ENCODE peak calls at places on chromosome 1, in eight cellular contexts. S, E, C, B, F, U, L and T are unnamed samples.

GRCh38 chr1:64663654-64664053 is 81.2 kb upstream of the RAVER2 start:
- DNase-seq in S (no peak), E (no peak), C (no peak), B (no peak), F (no peak), U (no peak), L (peak; percentile 5), T (peak; percentile 33)

GRCh38 chr1:151401860-151402259 is 2.5 kb downstream of the PSMB4 start:
- DNase-seq in S (no peak), E (no peak), C (no peak), B (no peak), F (no peak), U (no peak), L (no peak), T (no peak)

GRCh38 chr1:245209658-245210415 is 55.1 kb downstream of the KIF26B start:
- DNase-seq in S (no peak), E (no peak), C (no peak), B (no peak), F (no peak), U (no peak), L (no peak), T (peak; percentile 96)

GRCh38 chr1:216923601-216924000 is 200.4 kb upstream of the ESRRG start:
- DNase-seq in S (no peak), E (no peak), C (no peak), B (no peak), F (no peak), U (no peak), L (no peak), T (no peak)

GRCh38 chr1:84069236-84069845 is 70.4 kb upstream of the TTLL7 start:
- DNase-seq in S (no peak), E (no peak), C (no peak), B (no peak), F (no peak), U (no peak), L (no peak), T (peak; percentile 40)

GRCh38 chr1:244674446-244674845 is 21.5 kb downstream of the DESI2 start:
- DNase-seq in S (no peak), E (no peak), C (no peak), B (no peak), F (no peak), U (no peak), L (no peak), T (no peak)

GRCh38 chr1:204255966-204256365 is 42.2 kb upstream of the GOLT1A start:
- DNase-seq in S (no peak), E (no peak), C (no peak), B (no peak), F (peak; percentile 29), U (no peak), L (no peak), T (no peak)

GRCh38 chr1:176068256-176068655 is 138.8 kb downstream of the COP1 start:
- DNase-seq in S (no peak), E (no peak), C (no peak), B (no peak), F (no peak), U (no peak), L (no peak), T (no peak)

GRCh38 chr1:81670997-81671396 is 129.7 kb upstream of the ADGRL2 start:
- DNase-seq in S (no peak), E (no peak), C (no peak), B (no peak), F (no peak), U (no peak), L (no peak), T (no peak)

GRCh38 chr1:1880617-1881312 is 10.1 kb downstream of the GNB1 start:
- DNase-seq in S (no peak), E (no peak), C (no peak), B (no peak), F (no peak), U (no peak), L (no peak), T (no peak)

GRCh38 chr1:28441674-28442073 is 64.2 kb upstream of the RCC1 start:
- DNase-seq in S (no peak), E (no peak), C (no peak), B (no peak), F (no peak), U (no peak), L (no peak), T (no peak)

GRCh38 chr1:28439320-28439719 is 66.5 kb upstream of the RCC1 start:
- DNase-seq in S (no peak), E (no peak), C (no peak), B (no peak), F (no peak), U (no peak), L (no peak), T (no peak)

GRCh38 chr1:28436211-28436769 is 66.8 kb downstream of the PHACTR4 start:
- DNase-seq in S (no peak), E (no peak), C (no peak), B (no peak), F (no peak), U (no peak), L (no peak), T (no peak)

GRCh38 chr1:28437260-28437923 is 67.9 kb downstream of the PHACTR4 start:
- DNase-seq in S (no peak), E (no peak), C (peak; percentile 41), B (no peak), F (peak; percentile 72), U (no peak), L (peak; percentile 88), T (peak; percentile 77)

DNA sequence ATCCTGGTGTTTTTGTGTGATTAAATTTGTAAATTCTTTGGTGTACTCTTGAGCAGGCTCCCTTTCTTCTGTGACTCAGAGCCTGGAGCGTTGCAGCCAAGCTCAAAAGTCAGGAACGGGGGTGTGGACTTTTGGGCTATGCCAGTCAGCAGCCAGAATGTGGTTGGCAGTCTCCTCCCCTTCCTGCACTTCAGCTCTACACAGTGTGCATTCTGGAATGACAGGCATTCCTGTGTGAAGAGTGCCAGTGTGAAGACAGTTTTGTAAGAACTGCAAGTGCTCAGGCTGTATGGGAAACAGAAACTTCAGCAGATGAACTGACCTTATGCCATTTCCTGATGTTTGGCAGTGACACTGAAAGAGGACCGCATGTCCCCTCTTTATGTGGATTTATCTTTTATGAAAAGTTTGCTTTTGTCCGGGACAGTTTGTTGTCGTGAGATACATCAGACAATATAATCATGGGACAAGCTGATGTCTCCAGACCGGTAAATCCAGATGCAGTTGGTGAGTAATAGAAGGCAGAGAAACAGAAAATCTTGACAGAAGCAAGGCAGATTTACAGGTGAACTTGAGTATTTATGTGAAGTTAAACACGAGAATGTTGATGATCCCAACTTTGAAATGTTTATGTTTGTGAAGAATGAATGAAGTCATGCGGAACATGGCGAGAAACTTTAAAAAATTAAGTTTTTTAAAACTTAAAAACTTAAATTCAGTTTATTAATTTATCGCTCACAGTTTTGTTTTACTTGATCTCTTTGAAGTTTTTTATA is 67.7 kb upstream of the RCC1 start:
- DNase-seq in S (peak; percentile 85), E (no peak), C (peak; percentile 83), B (no peak), F (peak; percentile 97), U (peak; percentile 78), L (peak; percentile 97), T (peak; percentile 91)
- H3K4me3 ChIP-seq in S (peak overlapping the region; percentile 35), E (no peak overlapping the region), C (peak overlapping the region; percentile 35), B (no peak overlapping the region), F (peak overlapping the region; percentile 20), U (peak overlapping the region; percentile 42), L (peak overlapping the region; percentile 56), T (peak overlapping the region; percentile 20)

GRCh38 chr1:234231061-234231892 is 142.0 kb upstream of the COA6 start:
- DNase-seq in S (no peak), E (no peak), C (no peak), B (no peak), F (no peak), U (peak; percentile 64), L (no peak), T (no peak)

GRCh38 chr1:234234199-234234598 is 139.1 kb upstream of the COA6 start:
- DNase-seq in S (no peak), E (no peak), C (no peak), B (no peak), F (no peak), U (no peak), L (no peak), T (no peak)

GRCh38 chr1:234229676-234230075 is 143.6 kb upstream of the COA6 start:
- DNase-seq in S (no peak), E (no peak), C (no peak), B (no peak), F (no peak), U (no peak), L (no peak), T (no peak)

GRCh38 chr1:234230414-234230862 is 142.8 kb upstream of the COA6 start:
- DNase-seq in S (no peak), E (peak; percentile 7), C (no peak), B (no peak), F (no peak), U (no peak), L (no peak), T (no peak)

DNA sequence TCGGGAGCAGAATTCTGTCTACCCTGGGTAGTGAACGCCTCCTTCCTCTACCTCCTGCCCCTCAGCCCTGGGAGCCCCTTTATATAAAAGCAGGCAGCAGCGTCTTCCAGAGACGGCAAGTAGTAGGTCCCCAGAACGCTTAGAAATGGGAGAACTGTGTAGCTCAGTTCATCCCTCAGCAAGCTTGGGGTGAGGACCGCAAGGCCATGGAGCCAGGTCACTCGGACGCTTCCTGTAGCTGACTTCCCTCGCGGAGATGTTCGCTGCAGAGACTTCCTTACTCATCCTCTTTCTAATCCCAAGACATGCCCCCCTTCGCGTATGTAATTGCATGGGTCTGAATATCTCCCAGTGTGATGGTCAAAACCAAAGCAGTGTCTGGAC is 141.4 kb upstream of the COA6 start:
- DNase-seq in S (no peak), E (no peak), C (no peak), B (no peak), F (no peak), U (no peak), L (no peak), T (no peak)
- H3K4me3 ChIP-seq in S (no peak overlapping the region), E (no peak overlapping the region), C (no peak overlapping the region), B (no peak overlapping the region), F (no peak overlapping the region), U (no peak overlapping the region), L (no peak overlapping the region), T (no peak overlapping the region)

DNA sequence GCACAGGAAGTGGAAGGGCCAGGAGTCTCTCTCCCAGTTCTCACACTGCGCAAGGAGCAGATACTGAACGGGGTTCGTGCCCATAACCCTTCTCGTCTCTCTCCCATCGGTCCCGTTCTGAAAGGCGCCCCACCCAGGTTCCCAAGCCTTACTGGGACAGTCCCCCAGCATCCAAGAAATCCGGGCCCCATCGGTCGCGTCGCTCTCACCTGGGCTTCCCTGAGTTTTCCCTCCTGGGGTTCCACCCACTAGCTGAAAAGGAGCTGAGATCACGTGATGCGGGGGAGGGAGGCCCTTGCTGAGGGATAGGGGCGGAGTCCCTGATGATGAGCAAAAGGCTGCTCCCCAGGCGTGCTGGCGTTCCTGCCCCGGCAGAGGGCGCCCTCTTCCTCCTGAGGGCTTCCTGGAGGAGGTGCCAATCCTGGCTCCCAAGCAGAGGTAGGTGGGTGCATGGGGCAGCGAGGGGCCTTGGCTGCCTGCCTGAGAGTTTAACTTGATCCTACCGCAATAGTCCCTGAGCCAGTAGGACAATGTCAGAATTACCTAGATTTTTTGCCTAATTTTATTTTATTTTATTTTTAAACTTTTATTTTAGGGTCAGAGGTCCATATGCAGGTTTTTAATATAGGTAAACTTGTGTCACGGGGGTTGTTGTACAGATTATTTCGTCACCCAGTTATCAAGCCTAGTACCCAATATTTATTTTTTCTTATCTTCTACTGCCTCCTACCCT is at the start of gene SPOCD1:
- DNase-seq in S (peak; percentile 88), E (peak; percentile 79), C (peak; percentile 75), B (peak; percentile 70), F (peak; percentile 78), U (peak; percentile 97), L (peak; percentile 71), T (peak; percentile 77)
- H3K4me3 ChIP-seq in S (no peak within 1 kb of the TSS), E (no peak within 1 kb of the TSS), C (peak within 1 kb of the TSS; percentile 25), B (no peak within 1 kb of the TSS), F (no peak within 1 kb of the TSS), U (no peak within 1 kb of the TSS), L (no peak within 1 kb of the TSS), T (no peak within 1 kb of the TSS)

GRCh38 chr1:162091681-162092524 is 22.4 kb downstream of the NOS1AP start:
- DNase-seq in S (no peak), E (no peak), C (no peak), B (no peak), F (no peak), U (no peak), L (no peak), T (no peak)
- H3K4me3 ChIP-seq in S (no peak overlapping the region), E (no peak overlapping the region), C (no peak overlapping the region), B (no peak overlapping the region), F (no peak overlapping the region), U (no peak overlapping the region), L (no peak overlapping the region), T (no peak overlapping the region)